ENCODE peak calls at places on chromosome 12, in six cellular contexts. L, G, R, C, V and H are unnamed samples.

GRCh38 chr12:81337891-81338290 is 260.0 kb downstream of the ACSS3 start:
- DNase-seq in L (no peak), G (no peak), R (no peak), C (no peak), V (no peak), H (no peak)

GRCh38 chr12:110669193-110669502 is 19.8 kb downstream of the HVCN1 start:
- DNase-seq in L (no peak), G (no peak), R (no peak), C (no peak), V (no peak), H (no peak)

GRCh38 chr12:6551063-6551461 is 4.8 kb downstream of the IFFO1 start:
- DNase-seq in L (no peak), G (no peak), R (no peak), C (peak; percentile 93), V (peak; percentile 36), H (no peak)

GRCh38 chr12:28563926-28564325 is 373.7 kb downstream of the CCDC91 start:
- DNase-seq in L (no peak), G (no peak), R (no peak), C (no peak), V (no peak), H (no peak)

GRCh38 chr12:51240971-51241370 is 2.3 kb downstream of the DAZAP2 start:
- DNase-seq in L (no peak), G (no peak), R (no peak), C (no peak), V (peak; percentile 51), H (no peak)

GRCh38 chr12:92506460-92506859 is 196.3 kb upstream of the PLEKHG7 start:
- DNase-seq in L (no peak), G (no peak), R (peak; percentile 47), C (no peak), V (no peak), H (no peak)

GRCh38 chr12:2099595-2099994 is 46.8 kb downstream of the CACNA1C start:
- DNase-seq in L (no peak), G (no peak), R (no peak), C (no peak), V (no peak), H (no peak)

GRCh38 chr12:120497524-120498150 is 1.7 kb downstream of the DYNLL1 start:
- DNase-seq in L (no peak), G (no peak), R (no peak), C (no peak), V (peak; percentile 45), H (no peak)

GRCh38 chr12:125853670-125854069 is 788.4 kb downstream of the AACS start:
- DNase-seq in L (no peak), G (no peak), R (no peak), C (no peak), V (no peak), H (no peak)

GRCh38 chr12:54153586-54153985 is 35.2 kb downstream of the SMUG1 start:
- DNase-seq in L (no peak), G (no peak), R (no peak), C (no peak), V (no peak), H (no peak)

GRCh38 chr12:21697829-21698630 is 40.4 kb upstream of the LDHB start:
- DNase-seq in L (no peak), G (no peak), R (no peak), C (no peak), V (no peak), H (peak; percentile 25)

GRCh38 chr12:108047130-108047550 is 81.9 kb upstream of the WSCD2 start:
- DNase-seq in L (no peak), G (no peak), R (no peak), C (no peak), V (no peak), H (no peak)

GRCh38 chr12:95611676-95612309 is 60.5 kb upstream of the USP44 start:
- DNase-seq in L (no peak), G (no peak), R (peak; percentile 29), C (no peak), V (no peak), H (no peak)

GRCh38 chr12:57241556-57242310 is 9.3 kb downstream of the STAC3 start:
- DNase-seq in L (no peak), G (no peak), R (no peak), C (no peak), V (peak; percentile 17), H (no peak)

GRCh38 chr12:127389923-127390322 is 877.0 kb upstream of the TMEM132C start:
- DNase-seq in L (peak; percentile 60), G (no peak), R (peak; percentile 3), C (no peak), V (peak; percentile 52), H (peak; percentile 38)

GRCh38 chr12:3083949-3084348 is 6.8 kb downstream of the TSPAN9 start:
- DNase-seq in L (peak; percentile 16), G (no peak), R (no peak), C (no peak), V (no peak), H (no peak)

GRCh38 chr12:91918431-91918830 is 227.2 kb downstream of the BTG1 start:
- DNase-seq in L (no peak), G (no peak), R (no peak), C (no peak), V (no peak), H (no peak)

GRCh38 chr12:51593539-51593938 is 2.5 kb downstream of the SCN8A start:
- DNase-seq in L (peak; percentile 31), G (no peak), R (peak; percentile 11), C (no peak), V (peak; percentile 59), H (no peak)

GRCh38 chr12:28294300-28294699 is 104.0 kb downstream of the CCDC91 start:
- DNase-seq in L (no peak), G (no peak), R (no peak), C (no peak), V (no peak), H (no peak)

GRCh38 chr12:89833337-89834252 is 125.0 kb upstream of the ATP2B1 start:
- DNase-seq in L (no peak), G (no peak), R (no peak), C (no peak), V (peak; percentile 29), H (no peak)

GRCh38 chr12:70774055-70774454 is 136.8 kb upstream of the PTPRB start:
- DNase-seq in L (peak; percentile 69), G (no peak), R (no peak), C (no peak), V (peak; percentile 4), H (no peak)

GRCh38 chr12:1632702-1633101 is 3.7 kb downstream of the WNT5B start:
- DNase-seq in L (no peak), G (no peak), R (no peak), C (peak; percentile 15), V (no peak), H (no peak)

GRCh38 chr12:51949342-51950030 is 2.0 kb upstream of the ACVR1B start:
- DNase-seq in L (no peak), G (no peak), R (no peak), C (no peak), V (no peak), H (no peak)

GRCh38 chr12:26345471-26346003 is 150.2 kb downstream of the SSPN start:
- DNase-seq in L (no peak), G (no peak), R (no peak), C (no peak), V (no peak), H (no peak)

GRCh38 chr12:53869500-53869899 is 69.1 kb upstream of the HOXC13 start:
- DNase-seq in L (no peak), G (no peak), R (peak; percentile 35), C (no peak), V (no peak), H (no peak)

GRCh38 chr12:22993639-22994038 is 368.7 kb downstream of the ETNK1 start:
- DNase-seq in L (no peak), G (no peak), R (no peak), C (no peak), V (no peak), H (no peak)

GRCh38 chr12:57758566-57759359 is 3.9 kb downstream of the MARCHF9 start:
- DNase-seq in L (no peak), G (no peak), R (no peak), C (no peak), V (no peak), H (peak; percentile 73)

GRCh38 chr12:26555139-26555538 is 277.9 kb downstream of the ITPR2 start:
- DNase-seq in L (peak; percentile 33), G (no peak), R (no peak), C (no peak), V (no peak), H (no peak)

GRCh38 chr12:59113831-59114273 is 193.5 kb upstream of the LRIG3 start:
- DNase-seq in L (peak; percentile 67), G (peak; percentile 9), R (peak; percentile 90), C (peak; percentile 53), V (peak; percentile 71), H (peak; percentile 81)

GRCh38 chr12:2615665-2616387 is 178.9 kb upstream of the FKBP4 start:
- DNase-seq in L (no peak), G (no peak), R (no peak), C (no peak), V (no peak), H (no peak)

GRCh38 chr12:49041881-49042484 is 18.6 kb downstream of the KMT2D start:
- DNase-seq in L (no peak), G (no peak), R (no peak), C (no peak), V (no peak), H (no peak)

GRCh38 chr12:114339626-114340025 is 66.3 kb downstream of the TBX5 start:
- DNase-seq in L (peak; percentile 71), G (no peak), R (no peak), C (no peak), V (peak; percentile 10), H (no peak)

GRCh38 chr12:1875608-1876007 is 42.8 kb downstream of the CACNA2D4 start:
- DNase-seq in L (no peak), G (no peak), R (no peak), C (no peak), V (no peak), H (peak; percentile 25)

GRCh38 chr12:229441-230191 is 15.7 kb upstream of the SLC6A12 start:
- DNase-seq in L (no peak), G (no peak), R (no peak), C (no peak), V (no peak), H (peak; percentile 34)

GRCh38 chr12:632102-632696 is 31.0 kb downstream of the NINJ2 start:
- DNase-seq in L (peak; percentile 68), G (no peak), R (peak; percentile 38), C (no peak), V (peak; percentile 87), H (peak; percentile 92)

GRCh38 chr12:131865196-131865875 is 29.1 kb upstream of the ULK1 start:
- DNase-seq in L (peak; percentile 90), G (no peak), R (peak; percentile 70), C (no peak), V (peak; percentile 2), H (peak; percentile 75)

GRCh38 chr12:53181935-53182334 is 1.2 kb upstream of the CSAD start:
- DNase-seq in L (no peak), G (no peak), R (no peak), C (no peak), V (peak; percentile 2), H (no peak)